ENCODE peak calls at places on chromosomes 2 and 18, in six cellular contexts. A is fibroblast of pulmonary artery; Q is central memory CD8-positive, alpha-beta T cell; S is NCI-H1092 treated with DMSO at 0.1 percent for 48 hours; I is amniotic epithelial cell; Z is HTR-8/SVneo. G is an unnamed sample.

GRCh38 chr18:49023938-49024341 is 73.2 kb upstream of the SMAD7 start:
- DNase-seq in A (no peak), Q (no peak), S (no peak), I (no peak), Z (no peak), G (no peak)

GRCh38 chr2:9656270-9656766 is 25.5 kb upstream of the YWHAQ start:
- DNase-seq in A (peak), Q (peak), S (no peak), I (peak), Z (peak), G (no peak)

GRCh38 chr2:101751875-101752619 is 54.5 kb downstream of the MAP4K4 start:
- DNase-seq in A (no peak), Q (no peak), S (no peak), I (no peak), Z (no peak), G (no peak)

GRCh38 chr2:46796843-46797625 is 118.6 kb downstream of the MCFD2 start:
- DNase-seq in A (no peak), Q (no peak), S (no peak), I (no peak), Z (no peak), G (no peak)

GRCh38 chr18:24071779-24072178 is 57.2 kb downstream of the TTC39C start:
- DNase-seq in A (no peak), Q (no peak), S (no peak), I (no peak), Z (no peak), G (no peak)

GRCh38 chr2:74833418-74834233 is at the start of gene HK2:
- DNase-seq in A (peak), Q (peak), S (peak), I (peak), Z (peak), G (peak)

GRCh38 chr2:202693503-202693902 is 58.7 kb downstream of the FAM117B start:
- DNase-seq in A (no peak), Q (no peak), S (no peak), I (no peak), Z (no peak), G (no peak)

GRCh38 chr18:73881396-73881795 is 266.2 kb downstream of the FBXO15 start:
- DNase-seq in A (peak), Q (no peak), S (no peak), I (peak), Z (no peak), G (no peak)

GRCh38 chr18:27223570-27224340 is 38.6 kb upstream of the CHST9 start:
- DNase-seq in A (no peak), Q (no peak), S (no peak), I (no peak), Z (no peak), G (peak)

GRCh38 chr2:127408807-127409099 is 9.5 kb upstream of the PROC start:
- DNase-seq in A (no peak), Q (no peak), S (no peak), I (no peak), Z (no peak), G (no peak)

GRCh38 chr2:49004046-49004626 is 150.2 kb downstream of the FSHR start:
- DNase-seq in A (no peak), Q (no peak), S (no peak), I (no peak), Z (no peak), G (no peak)

GRCh38 chr2:47309952-47310800 is 92.8 kb upstream of the MSH2 start:
- DNase-seq in A (peak), Q (no peak), S (no peak), I (peak), Z (no peak), G (peak)

GRCh38 chr2:172082944-172083718 is 2.2 kb upstream of the DLX1 start:
- DNase-seq in A (no peak), Q (no peak), S (no peak), I (no peak), Z (no peak), G (no peak)

GRCh38 chr2:9793156-9793917 is 49.9 kb upstream of the TAF1B start:
- DNase-seq in A (no peak), Q (no peak), S (no peak), I (no peak), Z (no peak), G (no peak)

GRCh38 chr2:44933434-44933951 is 8.0 kb upstream of the SIX3 start:
- DNase-seq in A (no peak), Q (no peak), S (no peak), I (no peak), Z (no peak), G (no peak)

GRCh38 chr2:1318366-1319009 is 94.8 kb upstream of the TPO start:
- DNase-seq in A (no peak), Q (no peak), S (no peak), I (no peak), Z (no peak), G (no peak)

GRCh38 chr2:33340265-33340664 is 136.2 kb upstream of the RASGRP3 start:
- DNase-seq in A (peak), Q (no peak), S (no peak), I (no peak), Z (no peak), G (no peak)

GRCh38 chr2:64538764-64539433 is 14.8 kb downstream of the AFTPH start:
- DNase-seq in A (no peak), Q (no peak), S (no peak), I (peak), Z (no peak), G (no peak)

GRCh38 chr2:212173771-212174510 is 364.7 kb downstream of the ERBB4 start:
- DNase-seq in A (no peak), Q (no peak), S (no peak), I (no peak), Z (peak), G (no peak)

GRCh38 chr2:226995625-226996041 is 159.8 kb downstream of the RHBDD1 start:
- DNase-seq in A (peak), Q (no peak), S (no peak), I (peak), Z (peak), G (no peak)

GRCh38 chr2:121903037-121903689 is 147.7 kb downstream of the TSN start:
- DNase-seq in A (no peak), Q (no peak), S (peak), I (no peak), Z (no peak), G (peak)